ENCODE peak calls at places on chromosomes 2 and 18, in seven cellular contexts. One of them, this sample, is unnamed.

GRCh38 chr2:74679615-74680014 is 25.6 kb downstream of the SEMA4F start:
- DNase-seq in lower lobe of right lung: no peak
- DNase-seq in AG04450: no peak
- DNase-seq in OCI-LY7: no peak
- DNase-seq in pancreas: no peak
- DNase-seq in body of pancreas: no peak
- DNase-seq in astrocyte of the spinal cord: no peak
- DNase-seq in this sample: no peak

GRCh38 chr18:66874812-66875474 is 271.1 kb upstream of the CDH19 start:
- DNase-seq in AG04450: no peak
- DNase-seq in astrocyte of the spinal cord: no peak
- DNase-seq in OCI-LY7: no peak
- DNase-seq in pancreas: no peak
- DNase-seq in body of pancreas: no peak
- DNase-seq in lower lobe of right lung: no peak
- DNase-seq in this sample: no peak

GRCh38 chr2:26126091-26126490 is 46.8 kb upstream of the GAREM2 start:
- DNase-seq in astrocyte of the spinal cord: no peak
- DNase-seq in OCI-LY7: no peak
- DNase-seq in pancreas: no peak
- DNase-seq in AG04450: no peak
- DNase-seq in body of pancreas: no peak
- DNase-seq in lower lobe of right lung: no peak
- DNase-seq in this sample: no peak

GRCh38 chr2:222903234-222904220 is 42.7 kb downstream of the ACSL3 start:
- DNase-seq in AG04450: no peak
- DNase-seq in pancreas: no peak
- DNase-seq in astrocyte of the spinal cord: peak
- DNase-seq in lower lobe of right lung: no peak
- DNase-seq in body of pancreas: peak
- DNase-seq in OCI-LY7: peak
- DNase-seq in this sample: peak

GRCh38 chr2:163132850-163133249 is 294.3 kb upstream of the KCNH7 start:
- DNase-seq in body of pancreas: no peak
- DNase-seq in OCI-LY7: no peak
- DNase-seq in astrocyte of the spinal cord: peak
- DNase-seq in pancreas: no peak
- DNase-seq in AG04450: no peak
- DNase-seq in lower lobe of right lung: no peak
- DNase-seq in this sample: no peak

GRCh38 chr2:217218269-217219140 is 358.6 kb upstream of the TNP1 start:
- DNase-seq in astrocyte of the spinal cord: peak
- DNase-seq in body of pancreas: no peak
- DNase-seq in pancreas: no peak
- DNase-seq in OCI-LY7: no peak
- DNase-seq in AG04450: no peak
- DNase-seq in lower lobe of right lung: no peak
- DNase-seq in this sample: no peak

GRCh38 chr2:120909102-120909501 is 173.4 kb downstream of the GLI2 start:
- DNase-seq in pancreas: no peak
- DNase-seq in body of pancreas: no peak
- DNase-seq in AG04450: no peak
- DNase-seq in lower lobe of right lung: peak
- DNase-seq in astrocyte of the spinal cord: no peak
- DNase-seq in OCI-LY7: no peak
- DNase-seq in this sample: no peak

GRCh38 chr18:76741346-76741745 is 81.0 kb upstream of the ZNF236 start:
- DNase-seq in lower lobe of right lung: no peak
- DNase-seq in OCI-LY7: no peak
- DNase-seq in body of pancreas: no peak
- DNase-seq in pancreas: no peak
- DNase-seq in AG04450: no peak
- DNase-seq in astrocyte of the spinal cord: no peak
- DNase-seq in this sample: no peak

GRCh38 chr18:8978394-8978793 is 124.1 kb upstream of the NDUFV2 start:
- DNase-seq in lower lobe of right lung: no peak
- DNase-seq in AG04450: no peak
- DNase-seq in OCI-LY7: peak
- DNase-seq in pancreas: no peak
- DNase-seq in astrocyte of the spinal cord: no peak
- DNase-seq in body of pancreas: no peak
- DNase-seq in this sample: no peak

GRCh38 chr18:51278045-51278649 is 80.7 kb upstream of the MEX3C start:
- DNase-seq in astrocyte of the spinal cord: peak
- DNase-seq in OCI-LY7: peak
- DNase-seq in AG04450: no peak
- DNase-seq in lower lobe of right lung: no peak
- DNase-seq in pancreas: peak
- DNase-seq in body of pancreas: peak
- DNase-seq in this sample: peak

GRCh38 chr2:177572236-177572671 is 179.7 kb downstream of the AGPS start:
- DNase-seq in astrocyte of the spinal cord: peak
- DNase-seq in AG04450: no peak
- DNase-seq in pancreas: no peak
- DNase-seq in OCI-LY7: no peak
- DNase-seq in body of pancreas: no peak
- DNase-seq in lower lobe of right lung: no peak
- DNase-seq in this sample: no peak

GRCh38 chr2:134411279-134411827 is 157.5 kb downstream of the MGAT5 start:
- DNase-seq in body of pancreas: no peak
- DNase-seq in AG04450: no peak
- DNase-seq in astrocyte of the spinal cord: no peak
- DNase-seq in pancreas: no peak
- DNase-seq in OCI-LY7: peak
- DNase-seq in lower lobe of right lung: no peak
- DNase-seq in this sample: peak

GRCh38 chr2:120620025-120620793 is 115.5 kb upstream of the GLI2 start:
- DNase-seq in lower lobe of right lung: no peak
- DNase-seq in AG04450: no peak
- DNase-seq in OCI-LY7: no peak
- DNase-seq in astrocyte of the spinal cord: peak
- DNase-seq in body of pancreas: no peak
- DNase-seq in pancreas: no peak
- DNase-seq in this sample: no peak

GRCh38 chr2:39050109-39050508 is 70.7 kb downstream of the SOS1 start:
- DNase-seq in pancreas: no peak
- DNase-seq in lower lobe of right lung: no peak
- DNase-seq in AG04450: no peak
- DNase-seq in body of pancreas: no peak
- DNase-seq in OCI-LY7: no peak
- DNase-seq in astrocyte of the spinal cord: peak
- DNase-seq in this sample: no peak

GRCh38 chr2:15243762-15244161 is 317.4 kb downstream of the NBAS start:
- DNase-seq in body of pancreas: no peak
- DNase-seq in AG04450: no peak
- DNase-seq in lower lobe of right lung: no peak
- DNase-seq in OCI-LY7: no peak
- DNase-seq in astrocyte of the spinal cord: peak
- DNase-seq in pancreas: no peak
- DNase-seq in this sample: no peak

GRCh38 chr2:240646061-240646899 is 21.0 kb downstream of the GPR35 start:
- DNase-seq in body of pancreas: no peak
- DNase-seq in OCI-LY7: no peak
- DNase-seq in astrocyte of the spinal cord: no peak
- DNase-seq in pancreas: no peak
- DNase-seq in lower lobe of right lung: no peak
- DNase-seq in AG04450: no peak
- DNase-seq in this sample: no peak

GRCh38 chr2:61937098-61937497 is 31.6 kb downstream of the COMMD1 start:
- DNase-seq in lower lobe of right lung: no peak
- DNase-seq in OCI-LY7: no peak
- DNase-seq in AG04450: no peak
- DNase-seq in pancreas: no peak
- DNase-seq in body of pancreas: no peak
- DNase-seq in astrocyte of the spinal cord: no peak
- DNase-seq in this sample: no peak

GRCh38 chr2:11713815-11714214 is 32.6 kb upstream of the LPIN1 start:
- DNase-seq in body of pancreas: no peak
- DNase-seq in astrocyte of the spinal cord: no peak
- DNase-seq in AG04450: no peak
- DNase-seq in OCI-LY7: no peak
- DNase-seq in pancreas: no peak
- DNase-seq in lower lobe of right lung: no peak
- DNase-seq in this sample: no peak

GRCh38 chr2:28175028-28175427 is 217.6 kb upstream of the FOSL2 start:
- DNase-seq in lower lobe of right lung: no peak
- DNase-seq in body of pancreas: no peak
- DNase-seq in OCI-LY7: no peak
- DNase-seq in pancreas: no peak
- DNase-seq in AG04450: no peak
- DNase-seq in astrocyte of the spinal cord: no peak
- DNase-seq in this sample: no peak

GRCh38 chr18:23935804-23936203 is 78.8 kb upstream of the TTC39C start:
- DNase-seq in AG04450: no peak
- DNase-seq in astrocyte of the spinal cord: no peak
- DNase-seq in OCI-LY7: peak
- DNase-seq in lower lobe of right lung: no peak
- DNase-seq in body of pancreas: no peak
- DNase-seq in pancreas: no peak
- DNase-seq in this sample: no peak

GRCh38 chr18:2981212-2981728 is 31.7 kb downstream of the LPIN2 start:
- DNase-seq in AG04450: peak
- DNase-seq in lower lobe of right lung: no peak
- DNase-seq in body of pancreas: no peak
- DNase-seq in OCI-LY7: peak
- DNase-seq in astrocyte of the spinal cord: peak
- DNase-seq in pancreas: no peak
- DNase-seq in this sample: no peak

DNA sequence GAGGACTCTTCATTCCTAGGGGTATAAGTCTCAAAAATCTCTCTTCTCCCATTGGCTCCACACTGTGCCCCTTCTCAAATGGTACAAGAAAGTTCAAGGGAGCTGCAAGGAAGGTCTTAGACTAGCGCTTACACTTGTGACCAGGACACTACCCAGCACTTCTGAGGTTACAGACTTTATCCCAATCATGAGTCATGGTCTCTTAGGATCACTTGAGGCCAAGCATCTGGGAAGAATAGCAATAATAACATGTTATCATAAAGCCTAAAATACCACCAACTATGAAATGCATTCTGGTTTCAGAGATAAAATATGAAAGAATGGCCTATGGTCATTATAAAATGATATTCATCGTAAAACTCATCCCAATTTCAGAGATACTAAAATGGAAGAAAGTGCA is 309.9 kb upstream of the PKDCC start:
- DNase-seq in lower lobe of right lung: no peak
- DNase-seq in pancreas: no peak
- DNase-seq in astrocyte of the spinal cord: no peak
- DNase-seq in body of pancreas: no peak
- DNase-seq in OCI-LY7: no peak
- DNase-seq in AG04450: no peak
- DNase-seq in this sample: no peak
- TF ChIP-seq CTCF in lower lobe of right lung: no peak
- TF ChIP-seq CTCF in pancreas: no peak
- TF ChIP-seq CTCF in astrocyte of the spinal cord: no peak
- TF ChIP-seq CTCF in body of pancreas: no peak
- TF ChIP-seq CTCF in OCI-LY7: no peak
- TF ChIP-seq CTCF in AG04450: no peak
- TF ChIP-seq CTCF in this sample: no peak

GRCh38 chr2:232368311-232368731 is 10.2 kb upstream of the ALPP start:
- DNase-seq in body of pancreas: no peak
- DNase-seq in astrocyte of the spinal cord: no peak
- DNase-seq in pancreas: peak
- DNase-seq in OCI-LY7: no peak
- DNase-seq in lower lobe of right lung: no peak
- DNase-seq in AG04450: no peak
- DNase-seq in this sample: no peak

GRCh38 chr2:232367591-232368233 is 10.8 kb upstream of the ALPP start:
- DNase-seq in OCI-LY7: no peak
- DNase-seq in pancreas: peak
- DNase-seq in astrocyte of the spinal cord: no peak
- DNase-seq in body of pancreas: no peak
- DNase-seq in lower lobe of right lung: no peak
- DNase-seq in AG04450: no peak
- DNase-seq in this sample: no peak

GRCh38 chr2:232367016-232367415 is 11.5 kb upstream of the ALPP start:
- DNase-seq in AG04450: no peak
- DNase-seq in pancreas: peak
- DNase-seq in lower lobe of right lung: no peak
- DNase-seq in astrocyte of the spinal cord: no peak
- DNase-seq in OCI-LY7: no peak
- DNase-seq in body of pancreas: no peak
- DNase-seq in this sample: peak

GRCh38 chr2:232363784-232364615 is 14.6 kb upstream of the ALPP start:
- DNase-seq in AG04450: no peak
- DNase-seq in astrocyte of the spinal cord: peak
- DNase-seq in body of pancreas: no peak
- DNase-seq in OCI-LY7: peak
- DNase-seq in pancreas: peak
- DNase-seq in lower lobe of right lung: no peak
- DNase-seq in this sample: peak

GRCh38 chr2:232365621-232366321 is 12.8 kb upstream of the ALPP start:
- DNase-seq in astrocyte of the spinal cord: peak
- DNase-seq in body of pancreas: peak
- DNase-seq in lower lobe of right lung: no peak
- DNase-seq in OCI-LY7: peak
- DNase-seq in pancreas: peak
- DNase-seq in AG04450: peak
- DNase-seq in this sample: no peak
- TF ChIP-seq CTCF in astrocyte of the spinal cord: peak
- TF ChIP-seq CTCF in body of pancreas: peak
- TF ChIP-seq CTCF in lower lobe of right lung: no peak
- TF ChIP-seq CTCF in OCI-LY7: peak
- TF ChIP-seq CTCF in pancreas: no peak
- TF ChIP-seq CTCF in AG04450: peak
- TF ChIP-seq CTCF in this sample: no peak

GRCh38 chr2:24021122-24021998 is 11.5 kb downstream of the MFSD2B start:
- DNase-seq in OCI-LY7: peak
- DNase-seq in AG04450: no peak
- DNase-seq in body of pancreas: peak
- DNase-seq in lower lobe of right lung: no peak
- DNase-seq in astrocyte of the spinal cord: no peak
- DNase-seq in pancreas: no peak
- DNase-seq in this sample: no peak
- TF ChIP-seq CTCF in OCI-LY7: peak
- TF ChIP-seq CTCF in AG04450: no peak
- TF ChIP-seq CTCF in body of pancreas: peak
- TF ChIP-seq CTCF in lower lobe of right lung: peak
- TF ChIP-seq CTCF in astrocyte of the spinal cord: peak
- TF ChIP-seq CTCF in pancreas: no peak
- TF ChIP-seq CTCF in this sample: no peak

GRCh38 chr2:230865324-230865765 is 603 bp downstream of the ITM2C start:
- DNase-seq in astrocyte of the spinal cord: no peak
- DNase-seq in OCI-LY7: no peak
- DNase-seq in AG04450: no peak
- DNase-seq in lower lobe of right lung: no peak
- DNase-seq in pancreas: no peak
- DNase-seq in body of pancreas: no peak
- DNase-seq in this sample: no peak

GRCh38 chr2:230864605-230865323 is at the start of gene ITM2C:
- DNase-seq in OCI-LY7: peak
- DNase-seq in astrocyte of the spinal cord: peak
- DNase-seq in body of pancreas: peak
- DNase-seq in lower lobe of right lung: peak
- DNase-seq in pancreas: peak
- DNase-seq in AG04450: peak
- DNase-seq in this sample: no peak

GRCh38 chr2:230866704-230867561 is 2.2 kb downstream of the ITM2C start:
- DNase-seq in pancreas: no peak
- DNase-seq in OCI-LY7: peak
- DNase-seq in body of pancreas: peak
- DNase-seq in AG04450: no peak
- DNase-seq in astrocyte of the spinal cord: peak
- DNase-seq in lower lobe of right lung: no peak
- DNase-seq in this sample: no peak

GRCh38 chr2:230864122-230864604 is 579 bp upstream of the ITM2C start:
- DNase-seq in astrocyte of the spinal cord: no peak
- DNase-seq in OCI-LY7: no peak
- DNase-seq in body of pancreas: no peak
- DNase-seq in pancreas: no peak
- DNase-seq in lower lobe of right lung: no peak
- DNase-seq in AG04450: no peak
- DNase-seq in this sample: no peak

GRCh38 chr2:230865766-230866703 is 1.3 kb downstream of the ITM2C start:
- DNase-seq in OCI-LY7: no peak
- DNase-seq in pancreas: no peak
- DNase-seq in astrocyte of the spinal cord: peak
- DNase-seq in body of pancreas: peak
- DNase-seq in AG04450: no peak
- DNase-seq in lower lobe of right lung: no peak
- DNase-seq in this sample: peak
- TF ChIP-seq CTCF in OCI-LY7: no peak
- TF ChIP-seq CTCF in pancreas: no peak
- TF ChIP-seq CTCF in astrocyte of the spinal cord: peak
- TF ChIP-seq CTCF in body of pancreas: no peak
- TF ChIP-seq CTCF in AG04450: peak
- TF ChIP-seq CTCF in lower lobe of right lung: no peak
- TF ChIP-seq CTCF in this sample: no peak